ENCODE peak calls at places on chromosome 13, in four cellular contexts. T is DMS153, Z is T-cell, C is WTC11. F is an unnamed sample.
A peak's percentile ranks its signal among the peaks of the same experiment; 100 is the strongest.

GRCh38 chr13:94435604-94436226 is 43.8 kb downstream of the DCT start:
- DNase-seq in T (peak; percentile 69), Z (no peak), C (no peak), F (peak; percentile 11)

GRCh38 chr13:74136089-74136658 is 2.0 kb upstream of the KLF12 start:
- DNase-seq in T (no peak), C (peak; percentile 35), Z (peak; percentile 52), F (no peak)

GRCh38 chr13:39900106-39900750 is 244.8 kb downstream of the COG6 start:
- DNase-seq in T (no peak), C (no peak), Z (no peak), F (peak; percentile 2)

GRCh38 chr13:102922184-102922583 is 76.4 kb downstream of the ERCC5 start:
- DNase-seq in Z (no peak), C (no peak), T (no peak), F (no peak)

GRCh38 chr13:43003010-43003409 is 11.0 kb upstream of the EPSTI1 start:
- DNase-seq in C (no peak), Z (no peak), T (no peak), F (no peak)

GRCh38 chr13:37657134-37657533 is 58.6 kb upstream of the POSTN start:
- DNase-seq in T (no peak), Z (no peak), C (no peak), F (no peak)

GRCh38 chr13:110374644-110375370 is 67.7 kb downstream of the COL4A2 start:
- DNase-seq in Z (no peak), T (no peak), C (no peak), F (no peak)

GRCh38 chr13:102825921-102826706 is 19.7 kb upstream of the ERCC5 start:
- DNase-seq in Z (no peak), T (no peak), C (no peak), F (peak; percentile 71)

GRCh38 chr13:19618925-19619324 is 14.5 kb upstream of the MPHOSPH8 start:
- DNase-seq in T (no peak), C (peak; percentile 15), Z (no peak), F (no peak)

GRCh38 chr13:112444416-112445399 is 68.6 kb downstream of the SPACA7 start:
- DNase-seq in Z (no peak), T (no peak), C (no peak), F (no peak)

GRCh38 chr13:22812793-22813192 is 368.0 kb upstream of the SGCG start:
- DNase-seq in Z (no peak), T (no peak), C (no peak), F (no peak)

GRCh38 chr13:74869846-74870245 is 612.1 kb downstream of the TBC1D4 start:
- DNase-seq in C (no peak), Z (no peak), T (no peak), F (no peak)

GRCh38 chr13:70755411-70755810 is 647.2 kb upstream of the KLHL1 start:
- DNase-seq in T (no peak), C (no peak), Z (no peak), F (no peak)

GRCh38 chr13:20099319-20099718 is 61.5 kb downstream of the GJA3 start:
- DNase-seq in C (peak; percentile 52), Z (no peak), T (no peak), F (no peak)

GRCh38 chr13:73303858-73304257 is 245.1 kb downstream of the KLF5 start:
- DNase-seq in C (no peak), T (no peak), Z (no peak), F (no peak)

GRCh38 chr13:78323848-78324247 is 279.5 kb downstream of the POU4F1 start:
- DNase-seq in Z (no peak), T (no peak), C (no peak), F (no peak)

GRCh38 chr13:67438465-67438864 is 208.3 kb upstream of the PCDH9 start:
- DNase-seq in Z (no peak), T (no peak), C (no peak), F (no peak)

GRCh38 chr13:89803839-89804238 is 1543.6 kb upstream of the MIR17HG start:
- DNase-seq in C (no peak), T (no peak), Z (no peak), F (no peak)

GRCh38 chr13:31940076-31940475 is 91.5 kb upstream of the FRY start:
- DNase-seq in T (no peak), C (no peak), Z (no peak), F (no peak)

GRCh38 chr13:42548731-42549554 is 25.0 kb upstream of the TNFSF11 start:
- DNase-seq in T (no peak), Z (no peak), C (no peak), F (no peak)

GRCh38 chr13:84641491-84641890 is 759.2 kb upstream of the SLITRK1 start:
- DNase-seq in C (no peak), Z (no peak), T (no peak), F (no peak)

GRCh38 chr13:73816702-73817101 is 317.5 kb downstream of the KLF12 start:
- DNase-seq in T (no peak), Z (no peak), C (no peak), F (no peak)

GRCh38 chr13:51681037-51681678 is 96.9 kb downstream of the WDFY2 start:
- DNase-seq in Z (no peak), C (no peak), T (no peak), F (peak; percentile 41)

GRCh38 chr13:59483441-59484116 is 680.1 kb downstream of the DIAPH3 start:
- DNase-seq in T (no peak), C (peak; percentile 16), Z (no peak), F (no peak)

GRCh38 chr13:33125821-33126570 is 109.8 kb downstream of the KL start:
- DNase-seq in Z (no peak), T (peak; percentile 48), C (no peak), F (peak; percentile 87)

GRCh38 chr13:64527561-64527960 is 2702.6 kb downstream of the PCDH9 start:
- DNase-seq in T (no peak), C (no peak), Z (no peak), F (no peak)

GRCh38 chr13:98004107-98004506 is 50.6 kb downstream of the IPO5 start:
- DNase-seq in T (no peak), C (no peak), Z (no peak), F (peak; percentile 84)

GRCh38 chr13:24271611-24272451 is 37.5 kb upstream of the C1QTNF9 start:
- DNase-seq in Z (peak; percentile 74), T (no peak), C (no peak), F (peak; percentile 45)

GRCh38 chr13:43939149-43939548 is 59.4 kb downstream of the LACC1 start:
- DNase-seq in Z (no peak), C (no peak), T (no peak), F (no peak)